ENCODE peak calls at places on chromosomes 16 and 17, in six cellular contexts. S, X, N, E, M and Q are unnamed samples.

GRCh38 chr17:76630151-76630550 is 13.4 kb downstream of the ST6GALNAC1 start:
- DNase-seq in S (no peak), X (no peak), N (no peak), E (no peak), M (no peak), Q (no peak)

GRCh38 chr17:3750926-3751325 is 27.2 kb downstream of the HASPIN start:
- DNase-seq in S (no peak), X (no peak), N (no peak), E (no peak), M (peak), Q (peak)

GRCh38 chr17:81294512-81295030 is 536 bp downstream of the SLC38A10 start:
- DNase-seq in S (peak), X (peak), N (no peak), E (no peak), M (peak), Q (no peak)

GRCh38 chr16:89473791-89474414 is 16.5 kb downstream of the ANKRD11 start:
- DNase-seq in S (no peak), X (no peak), N (no peak), E (peak), M (peak), Q (peak)

GRCh38 chr16:54077412-54077821 is 209.2 kb downstream of the IRX3 start:
- DNase-seq in S (no peak), X (no peak), N (no peak), E (peak), M (no peak), Q (no peak)

GRCh38 chr16:47317465-47318240 is 143.2 kb downstream of the ITFG1 start:
- DNase-seq in S (no peak), X (no peak), N (no peak), E (no peak), M (no peak), Q (no peak)

GRCh38 chr16:86064431-86065250 is 165.7 kb downstream of the IRF8 start:
- DNase-seq in S (no peak), X (no peak), N (peak), E (no peak), M (no peak), Q (no peak)

GRCh38 chr17:214881-215331 is 33.5 kb upstream of the DOC2B start:
- DNase-seq in S (no peak), X (no peak), N (peak), E (no peak), M (no peak), Q (no peak)

GRCh38 chr17:30199600-30199999 is 35.9 kb downstream of the SLC6A4 start:
- DNase-seq in S (no peak), X (no peak), N (no peak), E (no peak), M (no peak), Q (no peak)

GRCh38 chr17:75684924-75685323 is 17.8 kb downstream of the SAP30BP start:
- DNase-seq in S (no peak), X (peak), N (peak), E (no peak), M (no peak), Q (no peak)

GRCh38 chr17:1762906-1763829 is 1.3 kb downstream of the SERPINF1 start:
- DNase-seq in S (peak), X (peak), N (no peak), E (peak), M (no peak), Q (no peak)

GRCh38 chr17:50841277-50841948 is 6.0 kb downstream of the WFIKKN2 start:
- DNase-seq in S (no peak), X (no peak), N (peak), E (no peak), M (no peak), Q (no peak)

GRCh38 chr16:85373741-85374570 is 239.2 kb upstream of the GSE1 start:
- DNase-seq in S (no peak), X (no peak), N (no peak), E (no peak), M (no peak), Q (no peak)

GRCh38 chr16:26672206-26672605 is 394.5 kb upstream of the C16orf82 start:
- DNase-seq in S (no peak), X (no peak), N (no peak), E (no peak), M (no peak), Q (no peak)

GRCh38 chr16:6027733-6028132 is 930.1 kb upstream of the EEF2KMT start:
- DNase-seq in S (no peak), X (no peak), N (no peak), E (no peak), M (no peak), Q (no peak)

GRCh38 chr17:8799851-8800212 is 667 bp upstream of the MFSD6L start:
- DNase-seq in S (peak), X (peak), N (no peak), E (no peak), M (no peak), Q (no peak)

GRCh38 chr17:8797621-8798175 is 1.5 kb downstream of the MFSD6L start:
- DNase-seq in S (no peak), X (no peak), N (no peak), E (no peak), M (no peak), Q (no peak)

GRCh38 chr17:8800656-8801055 is 1.5 kb upstream of the MFSD6L start:
- DNase-seq in S (no peak), X (no peak), N (no peak), E (no peak), M (no peak), Q (no peak)

GRCh38 chr17:8799001-8799850 is at the start of gene MFSD6L:
- DNase-seq in S (no peak), X (peak), N (peak), E (no peak), M (no peak), Q (no peak)

GRCh38 chr17:8798176-8799000 is 777 bp downstream of the MFSD6L start:
- DNase-seq in S (no peak), X (no peak), N (no peak), E (no peak), M (no peak), Q (no peak)
- H3K4me3 ChIP-seq in S (no peak), X (peak), N (peak), E (no peak), M (no peak), Q (no peak)

DNA sequence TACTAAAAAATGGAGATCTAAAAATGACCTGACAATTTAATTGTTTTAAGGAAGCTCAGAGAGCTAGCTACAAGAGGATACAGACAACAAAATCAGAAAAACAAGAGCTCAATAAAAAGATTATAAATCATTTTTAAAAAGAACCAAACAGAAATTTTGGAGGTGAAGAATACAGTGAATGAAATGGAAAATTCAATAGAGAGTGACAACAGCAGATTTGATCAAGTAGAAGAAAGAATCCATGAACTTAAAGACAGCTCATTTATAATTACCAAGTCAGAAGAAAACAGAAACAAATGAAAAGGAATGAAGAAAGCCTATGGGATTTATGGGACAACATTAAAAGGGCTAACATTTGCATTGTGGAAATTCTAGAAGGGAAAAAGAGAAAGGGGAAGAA is 136.6 kb upstream of the CACNG5 start:
- DNase-seq in S (no peak), X (no peak), N (no peak), E (no peak), M (no peak), Q (no peak)
- H3K4me3 ChIP-seq in S (no peak), X (no peak), N (no peak), E (no peak), M (no peak), Q (no peak)

GRCh38 chr16:1817716-1818115 is 8.9 kb downstream of the HAGH start:
- DNase-seq in S (no peak), X (no peak), N (no peak), E (no peak), M (no peak), Q (no peak)
- H3K4me3 ChIP-seq in S (no peak), X (no peak), N (no peak), E (no peak), M (no peak), Q (no peak)

GRCh38 chr17:67375761-67376160 is 1.3 kb upstream of the PITPNC1 start:
- DNase-seq in S (no peak), X (no peak), N (no peak), E (no peak), M (no peak), Q (no peak)
- H3K4me3 ChIP-seq in S (no peak), X (no peak), N (no peak), E (no peak), M (no peak), Q (no peak)

GRCh38 chr16:64250866-64251265 is 871.0 kb downstream of the CDH11 start:
- DNase-seq in S (no peak), X (no peak), N (no peak), E (no peak), M (no peak), Q (no peak)
- H3K4me3 ChIP-seq in S (no peak), X (no peak), N (no peak), E (no peak), M (no peak), Q (no peak)

GRCh38 chr17:37121616-37122015 is 172.9 kb downstream of the AATF start:
- DNase-seq in S (no peak), X (no peak), N (no peak), E (no peak), M (no peak), Q (no peak)
- H3K4me3 ChIP-seq in S (no peak), X (no peak), N (no peak), E (no peak), M (no peak), Q (no peak)